ENCODE peak calls at places on chromosomes 3 and 15, in nine cellular contexts. One of them, this sample, is unnamed.

GRCh38 chr15:70627734-70628541 is 135.4 kb downstream of the UACA start:
- DNase-seq in NCI-H2081: no peak
- DNase-seq in progenitor cell of endocrine pancreas: no peak
- DNase-seq in EL: no peak
- DNase-seq in Karpas-422: no peak
- DNase-seq in NCI-H1694 treated with DMSO at 0.1 percent for 48 hours: no peak
- DNase-seq in T1000: peak; percentile 40
- DNase-seq in activated CD8-positive, alpha-beta memory T cell treated with anti-CD3 and anti-CD28 coated beads for 4 hours: no peak
- DNase-seq in SW480: no peak
- DNase-seq in this sample: no peak

GRCh38 chr15:66388057-66388363 is 1.3 kb downstream of the MAP2K1 start:
- DNase-seq in NCI-H2081: no peak
- DNase-seq in SW480: no peak
- DNase-seq in NCI-H1694 treated with DMSO at 0.1 percent for 48 hours: no peak
- DNase-seq in activated CD8-positive, alpha-beta memory T cell treated with anti-CD3 and anti-CD28 coated beads for 4 hours: no peak
- DNase-seq in EL: no peak
- DNase-seq in T1000: no peak
- DNase-seq in Karpas-422: peak; percentile 56
- DNase-seq in progenitor cell of endocrine pancreas: no peak
- DNase-seq in this sample: no peak

GRCh38 chr15:58392611-58393161 is 39.1 kb upstream of the LIPC start:
- DNase-seq in NCI-H2081: no peak
- DNase-seq in Karpas-422: no peak
- DNase-seq in progenitor cell of endocrine pancreas: no peak
- DNase-seq in EL: no peak
- DNase-seq in NCI-H1694 treated with DMSO at 0.1 percent for 48 hours: no peak
- DNase-seq in T1000: no peak
- DNase-seq in activated CD8-positive, alpha-beta memory T cell treated with anti-CD3 and anti-CD28 coated beads for 4 hours: no peak
- DNase-seq in SW480: no peak
- DNase-seq in this sample: no peak

GRCh38 chr3:25094932-25095690 is 333.0 kb upstream of the RARB start:
- DNase-seq in activated CD8-positive, alpha-beta memory T cell treated with anti-CD3 and anti-CD28 coated beads for 4 hours: no peak
- DNase-seq in SW480: no peak
- DNase-seq in NCI-H1694 treated with DMSO at 0.1 percent for 48 hours: no peak
- DNase-seq in progenitor cell of endocrine pancreas: no peak
- DNase-seq in NCI-H2081: no peak
- DNase-seq in EL: peak; percentile 6
- DNase-seq in T1000: no peak
- DNase-seq in Karpas-422: no peak
- DNase-seq in this sample: no peak

GRCh38 chr15:89794627-89795241 is 18.6 kb downstream of the MESP2 start:
- DNase-seq in NCI-H2081: no peak
- DNase-seq in EL: peak; percentile 54
- DNase-seq in NCI-H1694 treated with DMSO at 0.1 percent for 48 hours: no peak
- DNase-seq in activated CD8-positive, alpha-beta memory T cell treated with anti-CD3 and anti-CD28 coated beads for 4 hours: no peak
- DNase-seq in progenitor cell of endocrine pancreas: no peak
- DNase-seq in T1000: no peak
- DNase-seq in SW480: no peak
- DNase-seq in Karpas-422: no peak
- DNase-seq in this sample: no peak

GRCh38 chr3:140341213-140341612 is 336.7 kb upstream of the TRIM42 start:
- DNase-seq in Karpas-422: no peak
- DNase-seq in NCI-H1694 treated with DMSO at 0.1 percent for 48 hours: no peak
- DNase-seq in progenitor cell of endocrine pancreas: no peak
- DNase-seq in EL: no peak
- DNase-seq in T1000: no peak
- DNase-seq in activated CD8-positive, alpha-beta memory T cell treated with anti-CD3 and anti-CD28 coated beads for 4 hours: no peak
- DNase-seq in NCI-H2081: peak; percentile 21
- DNase-seq in SW480: no peak
- DNase-seq in this sample: no peak

GRCh38 chr3:46442591-46443530 is 21.8 kb downstream of the LTF start:
- DNase-seq in progenitor cell of endocrine pancreas: no peak
- DNase-seq in activated CD8-positive, alpha-beta memory T cell treated with anti-CD3 and anti-CD28 coated beads for 4 hours: no peak
- DNase-seq in T1000: no peak
- DNase-seq in NCI-H2081: no peak
- DNase-seq in NCI-H1694 treated with DMSO at 0.1 percent for 48 hours: no peak
- DNase-seq in EL: no peak
- DNase-seq in SW480: no peak
- DNase-seq in Karpas-422: peak; percentile 83
- DNase-seq in this sample: peak; percentile 43

GRCh38 chr3:65500398-65501306 is 538.1 kb downstream of the MAGI1 start:
- DNase-seq in EL: no peak
- DNase-seq in NCI-H2081: no peak
- DNase-seq in NCI-H1694 treated with DMSO at 0.1 percent for 48 hours: no peak
- DNase-seq in SW480: no peak
- DNase-seq in activated CD8-positive, alpha-beta memory T cell treated with anti-CD3 and anti-CD28 coated beads for 4 hours: no peak
- DNase-seq in Karpas-422: no peak
- DNase-seq in T1000: no peak
- DNase-seq in progenitor cell of endocrine pancreas: no peak
- DNase-seq in this sample: no peak

GRCh38 chr3:152517517-152517916 is 248.8 kb downstream of the MBNL1 start:
- DNase-seq in NCI-H2081: no peak
- DNase-seq in activated CD8-positive, alpha-beta memory T cell treated with anti-CD3 and anti-CD28 coated beads for 4 hours: no peak
- DNase-seq in Karpas-422: no peak
- DNase-seq in progenitor cell of endocrine pancreas: no peak
- DNase-seq in NCI-H1694 treated with DMSO at 0.1 percent for 48 hours: no peak
- DNase-seq in EL: no peak
- DNase-seq in T1000: no peak
- DNase-seq in SW480: no peak
- DNase-seq in this sample: no peak

GRCh38 chr3:45272411-45272810 is 46.3 kb upstream of the TMEM158 start:
- DNase-seq in Karpas-422: no peak
- DNase-seq in EL: no peak
- DNase-seq in SW480: no peak
- DNase-seq in activated CD8-positive, alpha-beta memory T cell treated with anti-CD3 and anti-CD28 coated beads for 4 hours: no peak
- DNase-seq in NCI-H1694 treated with DMSO at 0.1 percent for 48 hours: no peak
- DNase-seq in NCI-H2081: no peak
- DNase-seq in progenitor cell of endocrine pancreas: no peak
- DNase-seq in T1000: no peak
- DNase-seq in this sample: no peak

GRCh38 chr15:27448234-27448633 is 477.3 kb downstream of the GABRG3 start:
- DNase-seq in activated CD8-positive, alpha-beta memory T cell treated with anti-CD3 and anti-CD28 coated beads for 4 hours: no peak
- DNase-seq in T1000: no peak
- DNase-seq in EL: no peak
- DNase-seq in progenitor cell of endocrine pancreas: no peak
- DNase-seq in NCI-H1694 treated with DMSO at 0.1 percent for 48 hours: no peak
- DNase-seq in Karpas-422: no peak
- DNase-seq in SW480: no peak
- DNase-seq in NCI-H2081: no peak
- DNase-seq in this sample: no peak

GRCh38 chr3:101999177-101999778 is 150.0 kb downstream of the NFKBIZ start:
- DNase-seq in NCI-H2081: no peak
- DNase-seq in NCI-H1694 treated with DMSO at 0.1 percent for 48 hours: no peak
- DNase-seq in activated CD8-positive, alpha-beta memory T cell treated with anti-CD3 and anti-CD28 coated beads for 4 hours: no peak
- DNase-seq in T1000: no peak
- DNase-seq in progenitor cell of endocrine pancreas: no peak
- DNase-seq in SW480: no peak
- DNase-seq in Karpas-422: no peak
- DNase-seq in EL: no peak
- DNase-seq in this sample: no peak

GRCh38 chr15:68829068-68829467 is 8.4 kb upstream of the ANP32A start:
- DNase-seq in progenitor cell of endocrine pancreas: no peak
- DNase-seq in NCI-H1694 treated with DMSO at 0.1 percent for 48 hours: no peak
- DNase-seq in EL: no peak
- DNase-seq in SW480: no peak
- DNase-seq in activated CD8-positive, alpha-beta memory T cell treated with anti-CD3 and anti-CD28 coated beads for 4 hours: no peak
- DNase-seq in Karpas-422: peak; percentile 79
- DNase-seq in T1000: no peak
- DNase-seq in NCI-H2081: no peak
- DNase-seq in this sample: no peak

GRCh38 chr15:48671381-48672022 is 26.0 kb upstream of the FBN1 start:
- DNase-seq in EL: peak; percentile 89
- DNase-seq in Karpas-422: no peak
- DNase-seq in NCI-H2081: no peak
- DNase-seq in progenitor cell of endocrine pancreas: no peak
- DNase-seq in T1000: peak; percentile 56
- DNase-seq in SW480: no peak
- DNase-seq in activated CD8-positive, alpha-beta memory T cell treated with anti-CD3 and anti-CD28 coated beads for 4 hours: no peak
- DNase-seq in NCI-H1694 treated with DMSO at 0.1 percent for 48 hours: no peak
- DNase-seq in this sample: no peak

GRCh38 chr15:70535071-70535954 is 228.0 kb downstream of the UACA start:
- DNase-seq in progenitor cell of endocrine pancreas: no peak
- DNase-seq in activated CD8-positive, alpha-beta memory T cell treated with anti-CD3 and anti-CD28 coated beads for 4 hours: no peak
- DNase-seq in T1000: no peak
- DNase-seq in Karpas-422: peak; percentile 47
- DNase-seq in EL: no peak
- DNase-seq in NCI-H2081: no peak
- DNase-seq in SW480: no peak
- DNase-seq in NCI-H1694 treated with DMSO at 0.1 percent for 48 hours: no peak
- DNase-seq in this sample: no peak

GRCh38 chr3:40185029-40185695 is 124.3 kb upstream of the EIF1B start:
- DNase-seq in EL: no peak
- DNase-seq in NCI-H2081: no peak
- DNase-seq in activated CD8-positive, alpha-beta memory T cell treated with anti-CD3 and anti-CD28 coated beads for 4 hours: no peak
- DNase-seq in Karpas-422: no peak
- DNase-seq in progenitor cell of endocrine pancreas: no peak
- DNase-seq in NCI-H1694 treated with DMSO at 0.1 percent for 48 hours: no peak
- DNase-seq in T1000: no peak
- DNase-seq in SW480: no peak
- DNase-seq in this sample: no peak

GRCh38 chr15:67178569-67179210 is 75.8 kb downstream of the AAGAB start:
- DNase-seq in EL: peak; percentile 98
- DNase-seq in NCI-H1694 treated with DMSO at 0.1 percent for 48 hours: no peak
- DNase-seq in NCI-H2081: no peak
- DNase-seq in activated CD8-positive, alpha-beta memory T cell treated with anti-CD3 and anti-CD28 coated beads for 4 hours: no peak
- DNase-seq in progenitor cell of endocrine pancreas: no peak
- DNase-seq in SW480: peak; percentile 41
- DNase-seq in T1000: peak; percentile 68
- DNase-seq in Karpas-422: no peak
- DNase-seq in this sample: peak; percentile 87

GRCh38 chr3:170296703-170297102 is 60.8 kb upstream of the SKIL start:
- DNase-seq in T1000: no peak
- DNase-seq in NCI-H2081: no peak
- DNase-seq in Karpas-422: peak; percentile 47
- DNase-seq in NCI-H1694 treated with DMSO at 0.1 percent for 48 hours: no peak
- DNase-seq in activated CD8-positive, alpha-beta memory T cell treated with anti-CD3 and anti-CD28 coated beads for 4 hours: no peak
- DNase-seq in EL: no peak
- DNase-seq in SW480: no peak
- DNase-seq in progenitor cell of endocrine pancreas: no peak
- DNase-seq in this sample: no peak

GRCh38 chr3:123027292-123028232 is at the start of gene SEMA5B:
- DNase-seq in EL: peak; percentile 24
- DNase-seq in activated CD8-positive, alpha-beta memory T cell treated with anti-CD3 and anti-CD28 coated beads for 4 hours: no peak
- DNase-seq in NCI-H2081: peak; percentile 46
- DNase-seq in T1000: no peak
- DNase-seq in Karpas-422: no peak
- DNase-seq in SW480: no peak
- DNase-seq in NCI-H1694 treated with DMSO at 0.1 percent for 48 hours: peak; percentile 60
- DNase-seq in progenitor cell of endocrine pancreas: peak; percentile 55
- DNase-seq in this sample: no peak

GRCh38 chr3:138593488-138594149 is 441 bp downstream of the CEP70 start:
- DNase-seq in Karpas-422: no peak
- DNase-seq in SW480: peak; percentile 51
- DNase-seq in NCI-H2081: no peak
- DNase-seq in progenitor cell of endocrine pancreas: peak; percentile 21
- DNase-seq in activated CD8-positive, alpha-beta memory T cell treated with anti-CD3 and anti-CD28 coated beads for 4 hours: no peak
- DNase-seq in EL: no peak
- DNase-seq in NCI-H1694 treated with DMSO at 0.1 percent for 48 hours: no peak
- DNase-seq in T1000: no peak
- DNase-seq in this sample: no peak

GRCh38 chr3:69930564-69930963 is 69.0 kb upstream of the SAMMSON start:
- DNase-seq in SW480: no peak
- DNase-seq in T1000: no peak
- DNase-seq in EL: no peak
- DNase-seq in NCI-H2081: no peak
- DNase-seq in Karpas-422: no peak
- DNase-seq in NCI-H1694 treated with DMSO at 0.1 percent for 48 hours: no peak
- DNase-seq in activated CD8-positive, alpha-beta memory T cell treated with anti-CD3 and anti-CD28 coated beads for 4 hours: no peak
- DNase-seq in progenitor cell of endocrine pancreas: no peak
- DNase-seq in this sample: no peak

GRCh38 chr3:178568152-178568753 is 32.0 kb downstream of the KCNMB2 start:
- DNase-seq in activated CD8-positive, alpha-beta memory T cell treated with anti-CD3 and anti-CD28 coated beads for 4 hours: no peak
- DNase-seq in EL: no peak
- DNase-seq in T1000: no peak
- DNase-seq in Karpas-422: no peak
- DNase-seq in NCI-H1694 treated with DMSO at 0.1 percent for 48 hours: no peak
- DNase-seq in NCI-H2081: no peak
- DNase-seq in progenitor cell of endocrine pancreas: no peak
- DNase-seq in SW480: no peak
- DNase-seq in this sample: no peak

GRCh38 chr15:52318729-52319500 is 23.3 kb upstream of the MYO5C start:
- DNase-seq in activated CD8-positive, alpha-beta memory T cell treated with anti-CD3 and anti-CD28 coated beads for 4 hours: no peak
- DNase-seq in EL: no peak
- DNase-seq in Karpas-422: no peak
- DNase-seq in progenitor cell of endocrine pancreas: no peak
- DNase-seq in NCI-H1694 treated with DMSO at 0.1 percent for 48 hours: peak; percentile 27
- DNase-seq in SW480: no peak
- DNase-seq in NCI-H2081: no peak
- DNase-seq in T1000: no peak
- DNase-seq in this sample: no peak

GRCh38 chr3:95189348-95189747 is 1126.5 kb downstream of the NSUN3 start:
- DNase-seq in EL: no peak
- DNase-seq in progenitor cell of endocrine pancreas: no peak
- DNase-seq in NCI-H2081: no peak
- DNase-seq in SW480: no peak
- DNase-seq in Karpas-422: no peak
- DNase-seq in activated CD8-positive, alpha-beta memory T cell treated with anti-CD3 and anti-CD28 coated beads for 4 hours: no peak
- DNase-seq in T1000: no peak
- DNase-seq in NCI-H1694 treated with DMSO at 0.1 percent for 48 hours: no peak
- DNase-seq in this sample: no peak

GRCh38 chr3:11601446-11602241 is 42.1 kb downstream of the VGLL4 start:
- DNase-seq in activated CD8-positive, alpha-beta memory T cell treated with anti-CD3 and anti-CD28 coated beads for 4 hours: no peak
- DNase-seq in Karpas-422: peak; percentile 97
- DNase-seq in EL: no peak
- DNase-seq in SW480: no peak
- DNase-seq in T1000: no peak
- DNase-seq in progenitor cell of endocrine pancreas: no peak
- DNase-seq in NCI-H2081: no peak
- DNase-seq in NCI-H1694 treated with DMSO at 0.1 percent for 48 hours: no peak
- DNase-seq in this sample: no peak

GRCh38 chr15:25800761-25801515 is 62.2 kb downstream of the ATP10A start:
- DNase-seq in Karpas-422: no peak
- DNase-seq in T1000: no peak
- DNase-seq in progenitor cell of endocrine pancreas: no peak
- DNase-seq in activated CD8-positive, alpha-beta memory T cell treated with anti-CD3 and anti-CD28 coated beads for 4 hours: no peak
- DNase-seq in NCI-H2081: no peak
- DNase-seq in SW480: no peak
- DNase-seq in NCI-H1694 treated with DMSO at 0.1 percent for 48 hours: no peak
- DNase-seq in EL: no peak
- DNase-seq in this sample: no peak

GRCh38 chr3:9955067-9955502 is 2.9 kb upstream of the PRRT3 start:
- DNase-seq in NCI-H2081: peak; percentile 16
- DNase-seq in NCI-H1694 treated with DMSO at 0.1 percent for 48 hours: no peak
- DNase-seq in EL: no peak
- DNase-seq in progenitor cell of endocrine pancreas: no peak
- DNase-seq in T1000: no peak
- DNase-seq in Karpas-422: no peak
- DNase-seq in SW480: no peak
- DNase-seq in activated CD8-positive, alpha-beta memory T cell treated with anti-CD3 and anti-CD28 coated beads for 4 hours: no peak
- DNase-seq in this sample: no peak

GRCh38 chr3:124063168-124063909 is 71.4 kb upstream of the ROPN1 start:
- DNase-seq in progenitor cell of endocrine pancreas: no peak
- DNase-seq in SW480: no peak
- DNase-seq in Karpas-422: no peak
- DNase-seq in NCI-H1694 treated with DMSO at 0.1 percent for 48 hours: peak; percentile 17
- DNase-seq in NCI-H2081: no peak
- DNase-seq in T1000: no peak
- DNase-seq in activated CD8-positive, alpha-beta memory T cell treated with anti-CD3 and anti-CD28 coated beads for 4 hours: no peak
- DNase-seq in EL: peak; percentile 5
- DNase-seq in this sample: no peak

GRCh38 chr3:71580636-71581215 is 2.8 kb downstream of the FOXP1 start:
- DNase-seq in NCI-H1694 treated with DMSO at 0.1 percent for 48 hours: no peak
- DNase-seq in SW480: no peak
- DNase-seq in NCI-H2081: no peak
- DNase-seq in T1000: no peak
- DNase-seq in activated CD8-positive, alpha-beta memory T cell treated with anti-CD3 and anti-CD28 coated beads for 4 hours: no peak
- DNase-seq in progenitor cell of endocrine pancreas: no peak
- DNase-seq in EL: peak; percentile 16
- DNase-seq in Karpas-422: peak; percentile 77
- DNase-seq in this sample: no peak

GRCh38 chr15:69798481-69799315 is 299.0 kb downstream of the TLE3 start:
- DNase-seq in NCI-H1694 treated with DMSO at 0.1 percent for 48 hours: no peak
- DNase-seq in T1000: no peak
- DNase-seq in NCI-H2081: no peak
- DNase-seq in progenitor cell of endocrine pancreas: no peak
- DNase-seq in Karpas-422: no peak
- DNase-seq in activated CD8-positive, alpha-beta memory T cell treated with anti-CD3 and anti-CD28 coated beads for 4 hours: no peak
- DNase-seq in EL: peak; percentile 10
- DNase-seq in SW480: no peak
- DNase-seq in this sample: no peak

GRCh38 chr3:32952369-32953067 is 1.1 kb downstream of the CCR4 start:
- DNase-seq in NCI-H1694 treated with DMSO at 0.1 percent for 48 hours: no peak
- DNase-seq in T1000: no peak
- DNase-seq in progenitor cell of endocrine pancreas: no peak
- DNase-seq in EL: no peak
- DNase-seq in activated CD8-positive, alpha-beta memory T cell treated with anti-CD3 and anti-CD28 coated beads for 4 hours: no peak
- DNase-seq in SW480: no peak
- DNase-seq in Karpas-422: no peak
- DNase-seq in NCI-H2081: no peak
- DNase-seq in this sample: no peak